ENCODE peak calls at places on chromosomes 2 and 18, in nine cellular contexts. T, R, M, Z, O, J, W, P and K are unnamed samples.

GRCh38 chr18:33275843-33276242 is 164.7 kb downstream of the CCDC178 start:
- DNase-seq in T (no peak), R (no peak), M (no peak), Z (no peak), O (no peak), J (no peak), W (no peak), P (no peak), K (no peak)

GRCh38 chr2:49686291-49686690 is 532.0 kb upstream of the FSHR start:
- DNase-seq in T (no peak), R (no peak), M (no peak), Z (no peak), O (no peak), J (no peak), W (no peak), P (no peak), K (no peak)

GRCh38 chr2:126788652-126789051 is 110.0 kb upstream of the TEX51 start:
- DNase-seq in T (no peak), R (no peak), M (no peak), Z (peak), O (no peak), J (no peak), W (no peak), P (no peak), K (no peak)

GRCh38 chr18:23331091-23331920 is 121.8 kb upstream of the RIOK3 start:
- DNase-seq in T (peak), R (no peak), M (no peak), Z (no peak), O (no peak), J (no peak), W (peak), P (no peak), K (no peak)

GRCh38 chr2:190180313-190181065 is 118.0 kb upstream of the MSTN start:
- DNase-seq in T (no peak), R (peak), M (no peak), Z (peak), O (peak), J (peak), W (peak), P (no peak), K (no peak)

GRCh38 chr2:37802106-37802791 is 122.8 kb upstream of the RMDN2 start:
- DNase-seq in T (no peak), R (no peak), M (peak), Z (no peak), O (no peak), J (no peak), W (peak), P (no peak), K (no peak)

GRCh38 chr18:484749-485464 is 15.6 kb downstream of the COLEC12 start:
- DNase-seq in T (no peak), R (no peak), M (no peak), Z (no peak), O (no peak), J (no peak), W (no peak), P (no peak), K (no peak)

GRCh38 chr2:1730047-1730937 is 14.0 kb downstream of the PXDN start:
- DNase-seq in T (peak), R (no peak), M (peak), Z (no peak), O (no peak), J (peak), W (peak), P (peak), K (no peak)

GRCh38 chr2:554444-554843 is 122.8 kb downstream of the TMEM18 start:
- DNase-seq in T (no peak), R (no peak), M (no peak), Z (no peak), O (no peak), J (no peak), W (no peak), P (peak), K (no peak)

GRCh38 chr2:176001281-176001902 is 675 bp downstream of the LNPK start:
- DNase-seq in T (no peak), R (no peak), M (peak), Z (peak), O (peak), J (peak), W (peak), P (peak), K (no peak)

GRCh38 chr2:108929896-108930425 is 59.1 kb downstream of the EDAR start:
- DNase-seq in T (no peak), R (no peak), M (no peak), Z (no peak), O (no peak), J (no peak), W (no peak), P (no peak), K (no peak)

GRCh38 chr2:231393149-231394131 is 2.1 kb upstream of the B3GNT7 start:
- DNase-seq in T (no peak), R (peak), M (no peak), Z (no peak), O (peak), J (no peak), W (no peak), P (no peak), K (no peak)

GRCh38 chr2:201956361-201956760 is 77.3 kb upstream of the FZD7 start:
- DNase-seq in T (no peak), R (no peak), M (no peak), Z (no peak), O (no peak), J (no peak), W (no peak), P (no peak), K (no peak)

GRCh38 chr2:230589497-230590015 is 123.1 kb upstream of the CAB39 start:
- DNase-seq in T (no peak), R (no peak), M (no peak), Z (no peak), O (peak), J (no peak), W (no peak), P (no peak), K (no peak)

GRCh38 chr2:176464886-176465564 is 195.8 kb downstream of the MTX2 start:
- DNase-seq in T (no peak), R (no peak), M (no peak), Z (no peak), O (no peak), J (no peak), W (no peak), P (no peak), K (peak)

GRCh38 chr18:38076346-38077053 is 510.9 kb upstream of the CELF4 start:
- DNase-seq in T (no peak), R (no peak), M (no peak), Z (no peak), O (no peak), J (no peak), W (no peak), P (no peak), K (no peak)

GRCh38 chr2:9099341-9099751 is 95.9 kb upstream of the MBOAT2 start:
- DNase-seq in T (no peak), R (peak), M (peak), Z (no peak), O (peak), J (no peak), W (no peak), P (peak), K (no peak)

GRCh38 chr2:175180701-175181103 is 808 bp downstream of the ATP5MC3 start:
- DNase-seq in T (no peak), R (no peak), M (peak), Z (no peak), O (peak), J (peak), W (peak), P (no peak), K (no peak)

GRCh38 chr18:41073372-41073954 is 881.6 kb upstream of the PIK3C3 start:
- DNase-seq in T (no peak), R (no peak), M (peak), Z (no peak), O (no peak), J (no peak), W (no peak), P (peak), K (no peak)

GRCh38 chr2:35873921-35874320 is 481.7 kb upstream of the CRIM1 start:
- DNase-seq in T (no peak), R (no peak), M (no peak), Z (no peak), O (no peak), J (no peak), W (no peak), P (no peak), K (no peak)

GRCh38 chr2:235618039-235618438 is 124.2 kb downstream of the AGAP1 start:
- DNase-seq in T (no peak), R (no peak), M (peak), Z (no peak), O (no peak), J (no peak), W (no peak), P (peak), K (no peak)

GRCh38 chr18:8816805-8817204 is 111.4 kb downstream of the MTCL1 start:
- DNase-seq in T (no peak), R (no peak), M (peak), Z (no peak), O (no peak), J (no peak), W (no peak), P (no peak), K (no peak)

GRCh38 chr2:160574472-160575140 is 81.0 kb upstream of the RBMS1 start:
- DNase-seq in T (no peak), R (no peak), M (peak), Z (no peak), O (no peak), J (no peak), W (no peak), P (no peak), K (no peak)

GRCh38 chr2:234995332-234996007 is 43.7 kb downstream of the SH3BP4 start:
- DNase-seq in T (no peak), R (no peak), M (no peak), Z (no peak), O (no peak), J (no peak), W (no peak), P (no peak), K (no peak)

GRCh38 chr2:128091691-128092050 is 671 bp downstream of the UGGT1 start:
- DNase-seq in T (no peak), R (no peak), M (peak), Z (no peak), O (no peak), J (no peak), W (no peak), P (no peak), K (no peak)

GRCh38 chr2:144948205-144948855 is 428.4 kb upstream of the ZEB2 start:
- DNase-seq in T (no peak), R (no peak), M (no peak), Z (no peak), O (no peak), J (no peak), W (no peak), P (no peak), K (no peak)

GRCh38 chr2:12169721-12170120 is 423.3 kb downstream of the LPIN1 start:
- DNase-seq in T (no peak), R (no peak), M (peak), Z (no peak), O (peak), J (peak), W (no peak), P (no peak), K (no peak)

GRCh38 chr2:96333708-96334107 is 1.9 kb upstream of the NCAPH start:
- DNase-seq in T (no peak), R (no peak), M (no peak), Z (no peak), O (no peak), J (no peak), W (no peak), P (no peak), K (no peak)

GRCh38 chr2:240930096-240930630 is 24.0 kb downstream of the CROCC2 start:
- DNase-seq in T (peak), R (no peak), M (no peak), Z (no peak), O (no peak), J (peak), W (peak), P (no peak), K (no peak)